ENCODE peak calls at places on chromosomes 5 and 9, in seven cellular contexts. U is NCI-H2029; W is SJCRH30; G is activated T-cell treated with anti-CD3 and anti-CD28 coated beads, Interleukin-2, amount 50 U/mL, for 24 hours; K is caudate nucleus; Q is body of pancreas; I is HuH-7. X is an unnamed sample.

GRCh38 chr9:18396102-18396728 is 77.7 kb upstream of the ADAMTSL1 start:
- DNase-seq in U (no peak), W (peak), G (no peak), K (no peak), Q (no peak), I (no peak), X (no peak)

GRCh38 chr5:146910239-146910638 is 31.7 kb upstream of the PPP2R2B start:
- DNase-seq in U (no peak), W (no peak), G (no peak), K (no peak), Q (no peak), I (no peak), X (no peak)

GRCh38 chr5:32319392-32319791 is 6.7 kb upstream of the MTMR12 start:
- DNase-seq in U (no peak), W (no peak), G (no peak), K (no peak), Q (no peak), I (no peak), X (no peak)

GRCh38 chr5:57532513-57533497 is 50.2 kb upstream of the ACTBL2 start:
- DNase-seq in U (no peak), W (peak), G (no peak), K (no peak), Q (no peak), I (no peak), X (no peak)

GRCh38 chr9:3875371-3876132 is 349.8 kb upstream of the RFX3 start:
- DNase-seq in U (no peak), W (no peak), G (no peak), K (no peak), Q (no peak), I (no peak), X (no peak)

GRCh38 chr5:14184725-14185124 is 41.6 kb downstream of the TRIO start:
- DNase-seq in U (no peak), W (no peak), G (no peak), K (no peak), Q (no peak), I (no peak), X (no peak)

GRCh38 chr5:173639-174600 is 17.4 kb upstream of the LRRC14B start:
- DNase-seq in U (no peak), W (no peak), G (no peak), K (no peak), Q (no peak), I (no peak), X (no peak)

GRCh38 chr5:52943808-52944207 is 45.3 kb upstream of the ITGA2 start:
- DNase-seq in U (no peak), W (no peak), G (no peak), K (no peak), Q (no peak), I (no peak), X (no peak)

GRCh38 chr9:121736964-121737462 is 85.6 kb downstream of the DAB2IP start:
- DNase-seq in U (no peak), W (peak), G (no peak), K (no peak), Q (peak), I (peak), X (peak)

GRCh38 chr5:141713616-141714309 is 31.7 kb upstream of the ARAP3 start:
- DNase-seq in U (no peak), W (no peak), G (no peak), K (no peak), Q (no peak), I (no peak), X (no peak)

GRCh38 chr5:9538504-9538903 is 7.4 kb downstream of the SEMA5A start:
- DNase-seq in U (no peak), W (no peak), G (no peak), K (no peak), Q (no peak), I (no peak), X (peak)

GRCh38 chr5:176724472-176724871 is 77.2 kb downstream of the TSPAN17 start:
- DNase-seq in U (peak), W (no peak), G (no peak), K (no peak), Q (no peak), I (no peak), X (no peak)

GRCh38 chr5:61641748-61642565 is 309.9 kb downstream of the ZSWIM6 start:
- DNase-seq in U (no peak), W (peak), G (no peak), K (no peak), Q (no peak), I (peak), X (no peak)

GRCh38 chr5:139960723-139961383 is 82.2 kb downstream of the NRG2 start:
- DNase-seq in U (no peak), W (no peak), G (no peak), K (no peak), Q (no peak), I (no peak), X (no peak)

GRCh38 chr9:126495411-126496180 is 118.1 kb upstream of the LMX1B start:
- DNase-seq in U (no peak), W (no peak), G (no peak), K (no peak), Q (no peak), I (no peak), X (no peak)

GRCh38 chr9:123437201-123437600 is 81.2 kb downstream of the CRB2 start:
- DNase-seq in U (no peak), W (no peak), G (no peak), K (no peak), Q (no peak), I (no peak), X (no peak)

GRCh38 chr5:171750316-171750788 is 35.3 kb upstream of the SMIM23 start:
- DNase-seq in U (peak), W (peak), G (no peak), K (no peak), Q (no peak), I (peak), X (no peak)

GRCh38 chr9:16611969-16612368 is 258.5 kb downstream of the BNC2 start:
- DNase-seq in U (no peak), W (no peak), G (no peak), K (no peak), Q (no peak), I (no peak), X (no peak)

GRCh38 chr5:1011741-1012315 is 3.2 kb downstream of the NKD2 start:
- DNase-seq in U (no peak), W (no peak), G (no peak), K (no peak), Q (no peak), I (no peak), X (no peak)

X was measured in LNCaP clone FGC.